ENCODE peak calls at places on chromosome 1, in five cellular contexts. E, P, C, I and Y are unnamed samples.

GRCh38 chr1:43547538-43548072 is 16.9 kb downstream of the PTPRF start:
- DNase-seq in E (no peak), P (no peak), C (no peak), I (no peak), Y (no peak)

GRCh38 chr1:115089443-115090340 is at the start of gene TSPAN2:
- DNase-seq in E (peak), P (no peak), C (peak), I (peak), Y (peak)

GRCh38 chr1:112935474-112936289 is 20.3 kb downstream of the SLC16A1 start:
- DNase-seq in E (no peak), P (no peak), C (no peak), I (no peak), Y (no peak)

GRCh38 chr1:59499273-59499955 is 202.5 kb downstream of the FGGY start:
- DNase-seq in E (no peak), P (no peak), C (no peak), I (no peak), Y (no peak)

GRCh38 chr1:215599418-215599817 is 32.3 kb downstream of the KCTD3 start:
- DNase-seq in E (no peak), P (no peak), C (peak), I (no peak), Y (no peak)

GRCh38 chr1:56414728-56415224 is 164.6 kb downstream of the PLPP3 start:
- DNase-seq in E (no peak), P (no peak), C (no peak), I (no peak), Y (peak)

GRCh38 chr1:44798481-44799365 is 1.5 kb upstream of the PLK3 start:
- DNase-seq in E (no peak), P (no peak), C (no peak), I (no peak), Y (no peak)

GRCh38 chr1:212630159-212630900 is 21.8 kb downstream of the ATF3 start:
- DNase-seq in E (peak), P (peak), C (no peak), I (no peak), Y (peak)

GRCh38 chr1:211415700-211416099 is 76.3 kb downstream of the RD3 start:
- DNase-seq in E (no peak), P (no peak), C (no peak), I (no peak), Y (no peak)

GRCh38 chr1:40897499-40897898 is 35.3 kb upstream of the CITED4 start:
- DNase-seq in E (no peak), P (no peak), C (peak), I (no peak), Y (no peak)

GRCh38 chr1:19167140-19167539 is 42.9 kb downstream of the UBR4 start:
- DNase-seq in E (no peak), P (no peak), C (no peak), I (no peak), Y (no peak)

GRCh38 chr1:207672525-207673130 is 27.7 kb downstream of the CR1L start:
- DNase-seq in E (peak), P (no peak), C (peak), I (no peak), Y (peak)

GRCh38 chr1:56968878-56969495 is 3.2 kb upstream of the C8B start:
- DNase-seq in E (no peak), P (no peak), C (no peak), I (no peak), Y (no peak)

GRCh38 chr1:153677718-153678518 is 570 bp upstream of the NPR1 start:
- DNase-seq in E (peak), P (no peak), C (peak), I (no peak), Y (peak)

GRCh38 chr1:40626383-40626770 is 39.1 kb downstream of the RIMS3 start:
- DNase-seq in E (no peak), P (no peak), C (no peak), I (no peak), Y (no peak)

GRCh38 chr1:227174136-227174535 is 144.2 kb downstream of the CDC42BPA start:
- DNase-seq in E (no peak), P (no peak), C (peak), I (no peak), Y (no peak)

GRCh38 chr1:181909010-181909409 is 152.5 kb downstream of the ZNF648 start:
- DNase-seq in E (no peak), P (no peak), C (no peak), I (no peak), Y (no peak)

GRCh38 chr1:150762559-150762958 is 3.0 kb downstream of the CTSS start:
- DNase-seq in E (no peak), P (no peak), C (no peak), I (no peak), Y (no peak)

GRCh38 chr1:64584479-64584878 is 114.5 kb downstream of the CACHD1 start:
- DNase-seq in E (no peak), P (no peak), C (no peak), I (no peak), Y (no peak)

GRCh38 chr1:178379807-178380206 is 117.0 kb downstream of the CLEC20A start:
- DNase-seq in E (no peak), P (no peak), C (no peak), I (no peak), Y (peak)

GRCh38 chr1:185110145-185110544 is 46.6 kb downstream of the TRMT1L start:
- DNase-seq in E (no peak), P (no peak), C (no peak), I (no peak), Y (no peak)

GRCh38 chr1:207404849-207405525 is 49.1 kb upstream of the CR2 start:
- DNase-seq in E (peak), P (no peak), C (peak), I (no peak), Y (no peak)

GRCh38 chr1:214958491-214958890 is 124.0 kb upstream of the KCNK2 start:
- DNase-seq in E (no peak), P (no peak), C (no peak), I (no peak), Y (no peak)

GRCh38 chr1:199054706-199055105 is 415.9 kb downstream of the PTPRC start:
- DNase-seq in E (no peak), P (no peak), C (no peak), I (no peak), Y (no peak)

GRCh38 chr1:150974580-150975478 is at the start of gene CERS2:
- DNase-seq in E (peak), P (peak), C (peak), I (no peak), Y (peak)

GRCh38 chr1:56064705-56065104 is 514.7 kb downstream of the PLPP3 start:
- DNase-seq in E (no peak), P (no peak), C (peak), I (no peak), Y (no peak)

GRCh38 chr1:9823943-9824701 is at the start of gene CLSTN1:
- DNase-seq in E (peak), P (peak), C (peak), I (peak), Y (peak)

GRCh38 chr1:91847851-91848250 is 38.1 kb downstream of the TGFBR3 start:
- DNase-seq in E (no peak), P (no peak), C (no peak), I (no peak), Y (no peak)

GRCh38 chr1:61748566-61748965 is 6.3 kb downstream of the PATJ start:
- DNase-seq in E (no peak), P (no peak), C (no peak), I (no peak), Y (no peak)

GRCh38 chr1:147719029-147719703 is 41.2 kb downstream of the GJA5 start:
- DNase-seq in E (no peak), P (no peak), C (no peak), I (no peak), Y (no peak)

GRCh38 chr1:20964540-20965484 is 177.7 kb upstream of the HP1BP3 start:
- DNase-seq in E (no peak), P (no peak), C (no peak), I (no peak), Y (no peak)

GRCh38 chr1:93804412-93804811 is 74.6 kb downstream of the DNTTIP2 start:
- DNase-seq in E (no peak), P (no peak), C (peak), I (peak), Y (peak)

GRCh38 chr1:9867408-9868243 is 42.4 kb downstream of the CTNNBIP1 start:
- DNase-seq in E (peak), P (peak), C (peak), I (peak), Y (peak)

GRCh38 chr1:966135-966602 is at the start of gene PLEKHN1:
- DNase-seq in E (no peak), P (no peak), C (peak), I (no peak), Y (peak)

GRCh38 chr1:78222225-78222961 is 176.6 kb downstream of the GIPC2 start:
- DNase-seq in E (no peak), P (no peak), C (no peak), I (no peak), Y (no peak)

GRCh38 chr1:83998205-83998598 is 730 bp downstream of the TTLL7 start:
- DNase-seq in E (no peak), P (no peak), C (peak), I (no peak), Y (no peak)

GRCh38 chr1:10990828-10991227 is 21.6 kb upstream of the TARDBP start:
- DNase-seq in E (no peak), P (no peak), C (no peak), I (no peak), Y (no peak)

GRCh38 chr1:34419662-34420061 is 243.0 kb downstream of the C1orf94 start:
- DNase-seq in E (peak), P (no peak), C (no peak), I (no peak), Y (peak)

DNA sequence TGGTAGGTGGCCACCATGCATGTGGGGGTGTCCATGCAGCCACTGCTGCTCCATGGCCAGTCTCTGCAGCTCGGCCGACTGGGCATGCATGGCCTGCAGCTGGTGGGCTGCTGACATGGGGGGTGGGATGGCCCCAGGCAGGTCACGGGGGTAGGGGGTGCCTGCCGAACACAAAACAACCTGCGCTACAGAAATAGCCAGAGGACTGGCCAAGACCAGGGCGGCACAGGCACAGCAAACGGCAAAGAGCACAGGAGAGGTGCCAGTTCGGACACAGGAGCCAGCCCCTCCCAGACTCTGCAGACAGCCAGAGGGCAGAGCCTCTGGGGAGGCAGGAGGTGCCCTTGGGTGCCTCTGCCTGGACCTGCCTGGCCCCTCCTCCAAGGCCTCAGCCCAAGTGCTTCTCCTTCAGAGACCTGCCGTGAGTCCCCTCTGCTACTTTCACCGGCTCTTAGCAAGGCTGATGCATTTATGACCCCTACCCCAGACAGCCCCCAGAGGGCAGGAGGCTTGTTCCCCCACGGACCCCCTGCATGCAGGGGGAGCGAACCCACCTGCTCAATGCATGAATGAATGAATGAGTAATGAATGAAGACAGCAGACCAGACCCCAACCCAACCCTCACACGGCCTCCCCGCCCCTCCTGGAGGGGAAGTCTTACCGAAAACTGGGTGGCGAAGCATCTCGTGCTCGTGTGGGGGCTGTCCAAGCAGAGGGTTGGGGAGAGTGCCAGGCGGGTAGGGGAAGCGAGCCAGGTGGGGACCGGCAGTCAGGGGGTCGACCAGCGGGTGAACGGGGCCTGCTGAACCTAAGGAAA is 37.7 kb downstream of the SLC45A1 start:
- DNase-seq in E (no peak), P (no peak), C (no peak), I (no peak), Y (no peak)
- H3K27ac ChIP-seq in E (no peak), P (peak), C (no peak), I (no peak), Y (peak)

GRCh38 chr1:209402697-209403096 is 180.8 kb upstream of the CAMK1G start:
- DNase-seq in E (no peak), P (no peak), C (no peak), I (no peak), Y (no peak)

GRCh38 chr1:209395169-209395568 is 188.3 kb upstream of the CAMK1G start:
- DNase-seq in E (peak), P (no peak), C (no peak), I (no peak), Y (no peak)

GRCh38 chr1:209398330-209398991 is 185.1 kb upstream of the CAMK1G start:
- DNase-seq in E (peak), P (no peak), C (peak), I (no peak), Y (peak)

GRCh38 chr1:209400351-209401220 is 182.9 kb upstream of the CAMK1G start:
- DNase-seq in E (no peak), P (no peak), C (no peak), I (no peak), Y (no peak)

DNA sequence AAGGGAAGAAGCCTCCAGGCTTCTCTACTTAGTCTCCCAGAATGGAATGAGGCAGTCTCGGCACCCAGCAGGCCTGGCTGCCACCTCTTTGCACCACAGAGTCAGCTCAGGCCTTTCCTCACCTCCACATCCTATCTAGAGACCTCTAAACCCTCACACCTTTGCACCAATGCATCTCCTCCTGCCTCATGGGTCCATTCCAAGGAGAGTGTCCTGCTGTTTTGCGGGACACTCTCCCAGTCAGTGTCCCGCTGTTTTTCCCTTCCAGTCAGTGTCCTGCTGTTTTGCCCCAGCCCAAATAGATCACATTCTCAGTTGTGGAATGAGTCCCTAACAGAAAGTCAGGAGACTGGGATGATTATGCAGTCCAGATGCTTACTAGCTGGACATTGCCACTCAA is 185.6 kb upstream of the CAMK1G start:
- DNase-seq in E (no peak), P (no peak), C (no peak), I (no peak), Y (peak)
- H3K27ac ChIP-seq in E (no peak), P (peak), C (no peak), I (no peak), Y (no peak)

GRCh38 chr1:94804442-94804837 is 15.7 kb upstream of the SLC44A3 start:
- DNase-seq in E (no peak), P (no peak), C (no peak), I (no peak), Y (no peak)
- H3K27ac ChIP-seq in E (no peak), P (peak), C (no peak), I (no peak), Y (no peak)

DNA sequence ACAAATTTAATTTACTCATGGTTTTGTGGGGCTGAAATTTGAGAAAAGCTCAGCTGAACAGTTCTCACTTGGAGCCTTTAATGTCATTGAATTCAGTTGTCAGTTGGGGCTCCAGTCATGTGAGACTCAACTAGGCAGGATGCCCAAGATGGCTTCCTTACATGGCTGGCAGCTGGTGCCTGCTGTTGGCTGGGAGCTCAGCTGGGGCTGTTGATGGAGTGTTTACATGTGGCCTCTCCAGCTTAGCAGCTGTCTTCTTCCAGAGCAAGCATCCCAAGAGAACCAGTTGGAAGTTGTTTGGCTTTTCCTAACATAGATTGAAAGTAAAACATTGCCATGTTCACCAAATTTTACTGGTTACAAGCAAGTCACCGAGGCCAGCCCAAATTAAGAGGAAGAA is 81.8 kb upstream of the KCNA3 start:
- DNase-seq in E (no peak), P (no peak), C (no peak), I (no peak), Y (no peak)
- H3K27ac ChIP-seq in E (no peak), P (no peak), C (no peak), I (no peak), Y (no peak)

GRCh38 chr1:39413902-39414528 is 77.4 kb upstream of the BMP8A start:
- DNase-seq in E (peak), P (no peak), C (no peak), I (no peak), Y (no peak)

GRCh38 chr1:39422604-39423003 is 68.8 kb upstream of the BMP8A start:
- DNase-seq in E (peak), P (no peak), C (no peak), I (no peak), Y (no peak)

GRCh38 chr1:39420493-39420892 is 70.9 kb upstream of the BMP8A start:
- DNase-seq in E (no peak), P (no peak), C (no peak), I (no peak), Y (no peak)

GRCh38 chr1:39416609-39417008 is 74.8 kb upstream of the BMP8A start:
- DNase-seq in E (no peak), P (no peak), C (no peak), I (no peak), Y (no peak)

DNA sequence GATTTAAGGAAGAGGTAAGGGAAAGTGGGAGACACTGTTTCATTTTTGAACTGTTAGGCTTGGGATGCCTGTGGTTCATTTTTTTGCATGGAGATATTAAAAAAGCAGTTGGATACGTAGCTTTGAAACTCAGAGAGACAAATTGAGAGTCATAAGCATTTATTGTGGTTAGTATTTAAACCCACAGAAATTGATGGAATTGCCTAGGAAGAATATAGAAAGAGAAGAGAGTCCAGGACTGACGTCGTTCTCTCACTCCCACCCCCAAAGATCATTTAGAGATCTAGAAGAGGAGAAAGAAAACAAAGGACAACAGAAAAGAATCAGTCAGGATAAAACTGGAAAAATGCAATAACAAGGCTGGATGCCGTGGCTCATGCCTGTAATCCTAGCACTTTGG is 73.2 kb upstream of the BMP8A start:
- DNase-seq in E (no peak), P (no peak), C (peak), I (no peak), Y (no peak)
- H3K27ac ChIP-seq in E (peak), P (no peak), C (peak), I (peak), Y (no peak)

DNA sequence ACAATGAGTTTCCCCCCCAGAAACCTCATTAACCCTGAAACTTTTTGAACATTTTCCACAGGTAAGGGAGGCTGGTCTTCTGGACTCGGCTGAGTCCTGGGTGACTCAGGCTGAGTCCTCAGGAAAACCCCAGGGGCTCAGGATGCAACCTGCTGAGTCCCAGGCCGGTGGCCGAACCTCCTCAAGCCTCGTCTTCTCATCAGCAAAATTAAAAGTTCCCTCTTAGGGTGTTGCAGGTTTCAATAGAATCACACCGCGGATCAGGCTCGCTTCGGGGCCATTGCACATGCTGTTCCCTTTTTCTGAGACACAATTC is 35.0 kb upstream of the GRHL3 start:
- DNase-seq in E (no peak), P (no peak), C (no peak), I (no peak), Y (no peak)
- H3K27ac ChIP-seq in E (peak), P (peak), C (no peak), I (no peak), Y (no peak)

DNA sequence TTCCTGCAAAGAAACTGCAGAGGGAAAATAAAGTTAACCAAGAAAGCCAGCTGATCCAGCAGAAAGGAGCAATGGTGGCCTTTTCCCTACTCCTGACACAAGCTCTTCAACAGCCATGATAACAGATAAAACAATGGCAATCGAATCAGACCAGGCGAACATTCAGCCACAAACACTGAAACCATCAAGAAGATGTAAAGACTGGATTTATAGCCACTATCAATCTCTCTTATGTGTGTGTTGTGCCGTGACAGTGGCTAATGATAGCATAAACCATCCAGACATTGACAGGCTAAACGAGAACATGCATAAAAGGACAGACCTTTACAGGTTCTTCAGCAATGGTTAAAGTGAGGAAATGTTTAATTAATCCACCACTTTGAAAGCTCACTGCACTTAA is 78.1 kb upstream of the RAB4A start:
- DNase-seq in E (no peak), P (no peak), C (no peak), I (no peak), Y (no peak)
- H3K27ac ChIP-seq in E (no peak), P (no peak), C (no peak), I (no peak), Y (no peak)

GRCh38 chr1:25569599-25570458 is 26.4 kb downstream of the LDLRAP1 start:
- DNase-seq in E (no peak), P (no peak), C (no peak), I (no peak), Y (peak)
- H3K27ac ChIP-seq in E (no peak), P (peak), C (peak), I (peak), Y (peak)

GRCh38 chr1:2534315-2534714 is 4.3 kb upstream of the HES5 start:
- DNase-seq in E (no peak), P (no peak), C (no peak), I (no peak), Y (no peak)
- H3K27ac ChIP-seq in E (no peak), P (peak), C (no peak), I (no peak), Y (no peak)